ENCODE peak calls at places on chromosomes 12 and 14, in ten cellular contexts. O, L, F, T, V, P, C, K, W and R are unnamed samples.

GRCh38 chr14:24307575-24308341 is at the start of gene CIDEB:
- DNase-seq in T (peak; percentile 86), C (peak; percentile 76), V (peak; percentile 76), O (no peak), P (peak; percentile 92), L (peak; percentile 28), K (peak; percentile 55), W (no peak), F (no peak), R (peak; percentile 82)

GRCh38 chr12:111438501-111438900 is 32.8 kb downstream of the SH2B3 start:
- DNase-seq in C (peak; percentile 37), V (peak; percentile 46), K (peak; percentile 68), O (peak; percentile 77), W (peak; percentile 61), T (peak; percentile 63), L (no peak), P (no peak), F (no peak), R (no peak)

GRCh38 chr12:47825239-47825639 is 5.5 kb upstream of the HDAC7 start:
- DNase-seq in L (peak; percentile 70), K (no peak), W (no peak), P (no peak), O (no peak), C (peak; percentile 34), V (peak; percentile 87), T (no peak), F (peak; percentile 84), R (no peak)

GRCh38 chr14:87196436-87196835 is 796.5 kb downstream of the GALC start:
- DNase-seq in F (no peak), L (no peak), W (no peak), O (no peak), C (no peak), K (no peak), V (no peak), P (no peak), T (no peak), R (no peak)

GRCh38 chr14:79473676-79474075 is 737.6 kb downstream of the DIO2 start:
- DNase-seq in L (no peak), K (no peak), P (no peak), C (no peak), F (no peak), W (no peak), O (no peak), T (no peak), V (no peak), R (no peak)

GRCh38 chr12:27899151-27899661 is 73.3 kb downstream of the PTHLH start:
- DNase-seq in K (peak; percentile 99), V (no peak), O (no peak), T (no peak), W (peak; percentile 97), C (no peak), P (no peak), F (no peak), L (no peak), R (peak; percentile 58)

GRCh38 chr12:8544295-8544694 is 3.6 kb upstream of the CLEC4E start:
- DNase-seq in K (peak; percentile 72), F (peak; percentile 74), T (peak; percentile 52), C (peak; percentile 85), W (peak; percentile 44), O (no peak), L (peak; percentile 58), V (peak; percentile 65), P (peak; percentile 69), R (peak; percentile 72)

GRCh38 chr12:62692884-62693283 is 226.3 kb downstream of the MON2 start:
- DNase-seq in C (no peak), W (peak; percentile 28), P (no peak), T (no peak), F (no peak), O (no peak), K (peak; percentile 81), L (no peak), V (no peak), R (no peak)

GRCh38 chr12:81670759-81671158 is 88.4 kb downstream of the PPFIA2 start:
- DNase-seq in O (no peak), K (no peak), W (no peak), V (no peak), F (no peak), C (no peak), T (no peak), L (no peak), P (no peak), R (no peak)

GRCh38 chr12:70217416-70217815 is 25.8 kb upstream of the CNOT2 start:
- DNase-seq in V (no peak), T (no peak), P (no peak), F (no peak), W (no peak), L (no peak), C (no peak), O (no peak), K (no peak), R (no peak)

GRCh38 chr12:116533343-116534248 is 25.6 kb upstream of the MAP1LC3B2 start:
- DNase-seq in P (peak; percentile 76), L (peak; percentile 80), T (peak; percentile 83), O (peak; percentile 87), W (no peak), V (peak; percentile 74), C (peak; percentile 94), K (peak; percentile 42), F (peak; percentile 81), R (peak; percentile 87)

GRCh38 chr14:55477680-55478079 is 37.3 kb upstream of the TBPL2 start:
- DNase-seq in O (no peak), L (no peak), C (no peak), P (no peak), T (no peak), W (no peak), F (no peak), K (no peak), V (no peak), R (no peak)

GRCh38 chr12:110353211-110353965 is 50.1 kb downstream of the ANAPC7 start:
- DNase-seq in L (no peak), C (no peak), F (no peak), T (no peak), K (no peak), O (no peak), W (no peak), V (no peak), P (no peak), R (no peak)

GRCh38 chr12:16189849-16190248 is 87.6 kb downstream of the SLC15A5 start:
- DNase-seq in O (no peak), C (peak; percentile 79), T (no peak), V (no peak), P (no peak), K (no peak), L (no peak), W (peak; percentile 38), F (no peak), R (peak; percentile 41)

GRCh38 chr12:131894981-131895639 is 688 bp downstream of the ULK1 start:
- DNase-seq in O (no peak), K (no peak), P (no peak), L (no peak), C (no peak), V (no peak), T (peak; percentile 31), F (peak; percentile 74), W (no peak), R (no peak)

GRCh38 chr14:25007832-25008231 is 42.1 kb downstream of the STXBP6 start:
- DNase-seq in T (no peak), O (no peak), V (no peak), K (no peak), C (no peak), L (no peak), W (no peak), P (no peak), F (no peak), R (no peak)

DNA sequence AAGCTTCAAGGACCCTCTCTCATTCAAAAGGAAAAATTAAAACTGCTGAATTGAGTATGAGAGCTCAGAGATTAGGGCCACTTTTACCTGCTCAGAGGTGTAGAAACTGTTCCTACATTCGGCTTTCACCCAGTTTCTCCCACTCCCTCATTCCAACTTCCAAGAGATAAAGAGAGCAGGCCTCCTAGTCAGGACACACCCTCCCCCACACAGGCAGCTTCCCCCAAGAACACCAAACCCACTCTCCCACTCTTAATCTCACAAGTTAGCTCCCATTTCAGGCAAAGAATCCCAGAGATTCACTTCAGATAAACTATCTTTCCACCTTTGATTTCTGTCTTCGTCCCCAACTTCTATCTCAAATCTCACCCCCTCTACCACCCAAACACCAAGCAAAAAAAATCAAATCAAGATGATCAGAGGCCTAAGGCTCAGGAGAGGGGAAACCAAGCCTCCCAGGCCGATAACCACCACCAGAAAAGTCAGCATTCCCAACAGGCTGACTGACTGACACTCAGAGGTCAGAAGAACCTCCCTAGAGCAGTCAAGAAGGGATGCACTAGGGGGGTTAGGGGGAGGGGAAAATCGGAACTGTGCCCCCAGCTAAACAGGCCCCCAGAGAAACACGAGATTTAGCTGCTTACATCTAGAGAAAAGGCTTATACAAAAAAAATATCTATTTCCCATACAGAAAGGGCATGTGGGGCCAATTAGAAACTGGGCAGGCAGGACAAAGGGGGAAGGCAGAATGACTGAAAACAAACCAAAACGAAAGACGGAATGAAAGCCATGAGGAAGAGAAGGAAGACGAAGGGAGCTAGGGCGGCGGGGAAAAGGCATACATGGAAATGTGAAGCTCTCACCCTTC is 13.2 kb upstream of the CDH24 start:
- DNase-seq in L (no peak), P (no peak), V (no peak), C (no peak), W (no peak), O (no peak), K (no peak), T (no peak), F (no peak), R (no peak)
- H3K4me3 ChIP-seq in L (peak overlapping the region; percentile 44), P (peak overlapping the region; percentile 63), V (peak overlapping the region; percentile 12), C (peak overlapping the region; percentile 83), W (peak overlapping the region; percentile 56), O (no peak overlapping the region), K (peak overlapping the region; percentile 90), T (peak overlapping the region; percentile 53), F (peak overlapping the region; percentile 56), R (peak overlapping the region; percentile 79)

GRCh38 chr12:2673966-2674810 is 120.6 kb upstream of the FKBP4 start:
- DNase-seq in F (no peak), K (no peak), L (no peak), O (no peak), P (peak; percentile 26), V (no peak), T (no peak), C (peak; percentile 69), W (no peak), R (peak; percentile 29)
- TF ChIP-seq CTCF in F (no peak), K (peak; percentile 41), L (no peak), O (no peak), P (no peak), V (no peak), T (no peak), C (peak; percentile 65), W (no peak), R (peak; percentile 28)

GRCh38 chr12:64739778-64740177 is 19.4 kb downstream of the GNS start:
- DNase-seq in P (no peak), F (no peak), K (peak; percentile 21), C (no peak), T (no peak), V (no peak), L (no peak), W (peak; percentile 45), O (no peak), R (no peak)
- H3K36me3 ChIP-seq in P (peaks cover 30% of the 10 kb centered on the region), F (peaks cover 87% of the 10 kb centered on the region), K (peaks cover 26% of the 10 kb centered on the region), C (peaks cover 38% of the 10 kb centered on the region), T (no peaks in the 10 kb centered on the region), V (peaks cover 38% of the 10 kb centered on the region), L (peaks cover 12% of the 10 kb centered on the region), W (peaks cover 5% of the 10 kb centered on the region), O (peaks cover 3% of the 10 kb centered on the region), R (peaks cover 4% of the 10 kb centered on the region)

DNA sequence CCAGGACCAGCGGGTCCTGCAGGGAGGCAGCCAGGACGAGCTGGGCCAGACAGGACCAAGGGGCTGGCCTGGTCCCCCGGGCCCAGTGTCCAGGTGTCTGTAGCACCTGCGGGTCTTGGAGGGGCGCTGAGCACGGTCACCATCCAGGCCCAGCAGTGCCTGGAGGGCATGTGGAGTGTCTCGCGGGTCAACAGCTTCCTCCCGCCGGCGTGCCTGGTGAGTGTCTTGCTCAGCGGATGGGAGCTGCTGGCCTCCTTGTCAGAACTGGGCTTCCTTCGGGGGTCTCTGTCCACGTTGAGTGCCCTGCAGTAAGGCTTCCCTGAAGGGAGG is 13.8 kb downstream of the KIF26A start:
- DNase-seq in P (no peak), K (no peak), L (no peak), W (no peak), O (no peak), F (no peak), C (no peak), T (no peak), V (no peak), R (no peak)
- H3K4me3 ChIP-seq in P (no peak overlapping the region), K (no peak overlapping the region), L (no peak overlapping the region), W (no peak overlapping the region), O (no peak overlapping the region), F (no peak overlapping the region), C (no peak overlapping the region), T (no peak overlapping the region), V (no peak overlapping the region), R (no peak overlapping the region)